ENCODE peak calls at places on chromosomes 16 and 17, in nine cellular contexts. B is IMR-90; K is foreskin fibroblast; Q is AG08396; G is Kasumi-1; E is Daoy; X is T-helper 17 cell; M is mucosa of descending colon; H is activated naive CD4-positive, alpha-beta T cell. A is an unnamed sample.

GRCh38 chr17:33519692-33520091 is 226.6 kb upstream of the ASIC2 start:
- DNase-seq in B (no peak), H (no peak), X (no peak), M (no peak), K (no peak), E (no peak), G (no peak), Q (no peak), A (no peak)

GRCh38 chr17:73988110-73988509 is 215.4 kb upstream of the RPL38 start:
- DNase-seq in K (no peak), M (no peak), G (no peak), E (no peak), X (no peak), H (no peak), B (no peak), Q (no peak), A (no peak)

GRCh38 chr16:89922884-89923639 is at the start of gene TUBB3:
- DNase-seq in Q (peak; percentile 99), X (peak; percentile 41), H (no peak), G (peak; percentile 13), B (peak; percentile 77), M (peak; percentile 76), K (peak; percentile 95), E (peak; percentile 89), A (peak; percentile 62)

GRCh38 chr17:81396722-81397313 is 1.6 kb downstream of the BAHCC1 start:
- DNase-seq in G (peak; percentile 43), M (peak; percentile 66), B (no peak), K (peak; percentile 66), X (no peak), E (peak; percentile 81), Q (no peak), H (peak; percentile 33), A (no peak)

GRCh38 chr16:74577882-74578366 is 29.0 kb downstream of the GLG1 start:
- DNase-seq in X (no peak), H (no peak), K (peak; percentile 72), B (peak; percentile 88), M (no peak), G (no peak), Q (peak; percentile 38), E (peak; percentile 47), A (no peak)

GRCh38 chr17:30318190-30318589 is 15.7 kb downstream of the TMIGD1 start:
- DNase-seq in E (no peak), K (no peak), M (no peak), G (no peak), X (no peak), Q (no peak), B (no peak), H (no peak), A (no peak)

GRCh38 chr17:38598536-38598935 is 7.2 kb downstream of the SRCIN1 start:
- DNase-seq in M (peak; percentile 60), B (peak; percentile 57), G (peak; percentile 80), K (peak; percentile 42), E (peak; percentile 86), Q (peak; percentile 46), H (no peak), X (no peak), A (no peak)

GRCh38 chr16:57906385-57907316 is 64.3 kb downstream of the CNGB1 start:
- DNase-seq in M (no peak), X (no peak), H (peak; percentile 11), G (no peak), Q (no peak), K (peak; percentile 37), E (no peak), B (no peak), A (no peak)

GRCh38 chr16:58225965-58226602 is 28.2 kb upstream of the CSNK2A2 start:
- DNase-seq in Q (no peak), B (no peak), G (no peak), K (no peak), E (no peak), M (no peak), H (no peak), X (no peak), A (no peak)

GRCh38 chr17:78818932-78819331 is 21.7 kb downstream of the USP36 start:
- DNase-seq in B (no peak), E (no peak), K (peak; percentile 37), H (peak; percentile 43), M (no peak), X (peak; percentile 33), Q (no peak), G (peak; percentile 94), A (no peak)

GRCh38 chr16:49588729-49589384 is 215.3 kb downstream of the C16orf78 start:
- DNase-seq in G (no peak), E (peak; percentile 39), Q (no peak), X (no peak), B (peak; percentile 24), H (no peak), M (no peak), K (peak; percentile 21), A (peak; percentile 25)

GRCh38 chr16:55330726-55331647 is 7.0 kb downstream of the IRX6 start:
- DNase-seq in M (no peak), X (no peak), E (no peak), Q (no peak), H (no peak), K (no peak), B (no peak), G (no peak), A (no peak)